ENCODE peak calls at places on chromosomes 12 and 14, in five cellular contexts. G is stomach, D is tibial nerve, P is body of pancreas, U is gastrocnemius medialis. I is an unnamed sample.

GRCh38 chr12:31263661-31264060 is 62.3 kb downstream of the SINHCAF start:
- DNase-seq in P (no peak), D (no peak), U (no peak), G (no peak), I (no peak)

GRCh38 chr12:103495158-103495782 is 498 bp downstream of the C12orf42 start:
- DNase-seq in P (peak; percentile 15), G (peak; percentile 31), U (no peak), D (no peak), I (no peak)

GRCh38 chr12:102347761-102348160 is 132.6 kb downstream of the IGF1 start:
- DNase-seq in P (no peak), U (no peak), G (no peak), D (no peak), I (no peak)

GRCh38 chr12:116202433-116202832 is 75.1 kb downstream of the MED13L start:
- DNase-seq in G (no peak), U (no peak), D (no peak), P (no peak), I (no peak)

GRCh38 chr12:85322715-85323114 is 42.7 kb downstream of the ALX1 start:
- DNase-seq in G (no peak), P (no peak), D (no peak), U (no peak), I (no peak)

GRCh38 chr14:81594012-81594411 is 60.4 kb upstream of the SEL1L start:
- DNase-seq in U (peak; percentile 10), P (peak; percentile 92), D (peak; percentile 30), G (no peak), I (no peak)

GRCh38 chr12:17266856-17267255 is 660.9 kb upstream of the LMO3 start:
- DNase-seq in U (no peak), P (no peak), D (no peak), G (no peak), I (no peak)

GRCh38 chr14:52522033-52522432 is 30.3 kb downstream of the TXNDC16 start:
- DNase-seq in P (no peak), D (no peak), U (no peak), G (no peak), I (no peak)

GRCh38 chr14:64704743-64705405 is 650 bp downstream of the PLEKHG3 start:
- DNase-seq in U (no peak), P (peak; percentile 62), D (no peak), G (peak; percentile 57), I (peak; percentile 92)

GRCh38 chr14:59360923-59361794 is 104.0 kb downstream of the GPR135 start:
- DNase-seq in U (peak; percentile 78), G (peak; percentile 59), P (peak; percentile 49), D (peak; percentile 42), I (peak; percentile 63)

GRCh38 chr14:93683241-93683640 is 105.0 kb downstream of the PRIMA1 start:
- DNase-seq in G (no peak), D (no peak), U (no peak), P (no peak), I (no peak)

GRCh38 chr14:33465952-33466700 is 484.7 kb downstream of the EGLN3 start:
- DNase-seq in U (no peak), G (no peak), D (no peak), P (no peak), I (no peak)

GRCh38 chr12:71725011-71725410 is 29.7 kb upstream of the RAB21 start:
- DNase-seq in P (no peak), U (no peak), D (no peak), G (no peak), I (no peak)

GRCh38 chr12:65891987-65892481 is 67.8 kb downstream of the HMGA2 start:
- DNase-seq in U (peak; percentile 66), D (peak; percentile 47), G (peak; percentile 55), P (peak; percentile 74), I (peak; percentile 95)

GRCh38 chr14:69715725-69716482 is 51.0 kb upstream of the SRSF5 start:
- DNase-seq in G (peak; percentile 73), D (no peak), P (peak; percentile 70), U (no peak), I (peak; percentile 74)

GRCh38 chr12:114933428-114934160 is 249.6 kb upstream of the TBX3 start:
- DNase-seq in D (no peak), P (no peak), U (peak; percentile 14), G (no peak), I (no peak)

GRCh38 chr14:90599748-90600507 is 203.1 kb downstream of the CALM1 start:
- DNase-seq in U (no peak), P (no peak), G (no peak), D (no peak), I (no peak)

GRCh38 chr14:80523518-80524117 is 312.3 kb upstream of the DIO2 start:
- DNase-seq in G (no peak), U (no peak), P (no peak), D (no peak), I (no peak)

GRCh38 chr12:123167329-123167728 is 16.4 kb upstream of the PITPNM2 start:
- DNase-seq in U (no peak), P (no peak), D (no peak), G (no peak), I (no peak)

GRCh38 chr14:61696753-61697318 is 1.5 kb downstream of the HIF1A start:
- DNase-seq in G (no peak), P (no peak), D (no peak), U (no peak), I (no peak)

GRCh38 chr12:1581973-1582708 is 12.2 kb downstream of the FBXL14 start:
- DNase-seq in P (no peak), U (no peak), D (no peak), G (no peak), I (no peak)

GRCh38 chr12:130194154-130194553 is 31.9 kb downstream of the FZD10 start:
- DNase-seq in D (no peak), G (peak; percentile 11), U (no peak), P (no peak), I (no peak)

GRCh38 chr14:44803239-44803905 is 158.4 kb downstream of the KLHL28 start:
- DNase-seq in U (no peak), P (no peak), D (no peak), G (no peak), I (no peak)

GRCh38 chr12:111209779-111210178 is 159.1 kb downstream of the PHETA1 start:
- DNase-seq in G (no peak), D (no peak), P (no peak), U (no peak), I (no peak)

GRCh38 chr12:82848846-82849245 is 162.1 kb downstream of the TMTC2 start:
- DNase-seq in U (no peak), G (no peak), D (no peak), P (no peak), I (no peak)

GRCh38 chr12:47408171-47408871 is 297.5 kb downstream of the RPAP3 start:
- DNase-seq in G (no peak), P (peak; percentile 48), U (no peak), D (no peak), I (no peak)

GRCh38 chr12:52251367-52252055 is 18.5 kb downstream of the KRT7 start:
- DNase-seq in U (no peak), P (no peak), G (no peak), D (no peak), I (no peak)

GRCh38 chr14:69692542-69693053 is 74.3 kb upstream of the SRSF5 start:
- DNase-seq in P (no peak), G (no peak), D (no peak), U (no peak), I (no peak)

GRCh38 chr12:46930101-46930500 is 104.3 kb upstream of the SLC38A4 start:
- DNase-seq in G (no peak), D (no peak), U (no peak), P (no peak), I (no peak)

GRCh38 chr14:99231850-99232401 is 40.1 kb downstream of the BCL11B start:
- DNase-seq in G (no peak), D (no peak), U (no peak), P (no peak), I (no peak)

GRCh38 chr14:99231181-99231849 is 40.7 kb downstream of the BCL11B start:
- DNase-seq in P (no peak), G (no peak), U (no peak), D (no peak), I (no peak)

GRCh38 chr14:99229654-99230215 is 42.3 kb downstream of the BCL11B start:
- DNase-seq in D (no peak), P (no peak), G (no peak), U (no peak), I (no peak)

GRCh38 chr14:99232406-99233214 is 39.4 kb downstream of the BCL11B start:
- DNase-seq in G (no peak), D (no peak), P (no peak), U (no peak), I (no peak)

GRCh38 chr14:99230271-99231141 is 41.5 kb downstream of the BCL11B start:
- DNase-seq in G (no peak), U (no peak), D (no peak), P (peak; percentile 13), I (no peak)
- TF ChIP-seq CTCF in G (no peak), U (no peak), D (no peak), P (no peak), I (no peak)

GRCh38 chr12:12881495-12881894 is 9.9 kb upstream of the GPRC5A start:
- DNase-seq in G (no peak), D (no peak), U (no peak), P (no peak), I (no peak)
- H3K4me3 ChIP-seq in G (no peak overlapping the region), D (no peak overlapping the region), U (no peak overlapping the region), P (no peak overlapping the region), I (no peak overlapping the region)

GRCh38 chr14:73173092-73173735 is 36.9 kb downstream of the PSEN1 start:
- DNase-seq in U (no peak), P (no peak), G (no peak), D (no peak), I (no peak)
- TF ChIP-seq POLR2A in U (no peak), P (no peak), G (no peak), D (no peak), I (no peak)

GRCh38 chr12:7835116-7835515 is 37.6 kb downstream of the SLC2A14 start:
- DNase-seq in D (no peak), P (no peak), G (no peak), U (no peak), I (no peak)
- TF ChIP-seq CTCF in D (no peak), P (no peak), G (no peak), U (no peak), I (no peak)

GRCh38 chr14:36519431-36520321 is at the start of gene NKX2-1:
- DNase-seq in P (no peak), G (no peak), U (no peak), D (no peak), I (no peak)
- H3K4me3 ChIP-seq in P (no peak within 1 kb of the TSS), G (peak within 1 kb of the TSS; percentile 30), U (peak within 1 kb of the TSS; percentile 29), D (no peak within 1 kb of the TSS), I (no peak within 1 kb of the TSS)

GRCh38 chr14:104968153-104968527 is 10.0 kb downstream of the AHNAK2 start:
- DNase-seq in U (peak; percentile 54), P (peak; percentile 39), D (peak; percentile 69), G (peak; percentile 45), I (peak; percentile 80)

GRCh38 chr14:104968541-104969401 is 9.4 kb downstream of the AHNAK2 start:
- DNase-seq in G (no peak), P (peak; percentile 31), U (peak; percentile 12), D (no peak), I (peak; percentile 95)

GRCh38 chr14:104967144-104967413 is 11.1 kb downstream of the AHNAK2 start:
- DNase-seq in D (no peak), P (no peak), G (no peak), U (no peak), I (no peak)

GRCh38 chr14:104966261-104967143 is 11.7 kb downstream of the AHNAK2 start:
- DNase-seq in P (no peak), G (no peak), D (no peak), U (no peak), I (no peak)

GRCh38 chr14:104967414-104968152 is 10.6 kb downstream of the AHNAK2 start:
- DNase-seq in P (peak; percentile 17), D (no peak), G (peak; percentile 64), U (peak; percentile 37), I (peak; percentile 95)
- TF ChIP-seq POLR2A in P (no peak), D (no peak), G (no peak), U (no peak), I (no peak)

I was measured in lower leg skin.